ENCODE peak calls at places on chromosome 13, in eight cellular contexts. S is activated T-helper 1 cell treated with anti-CD3 and anti-CD28 coated beads, Interleukin-12 subunit alpha, Interleukin-12 subunit beta, Interleukin-2, Interleukin-4 antibody, amounts not matched to agents 30 ng/mL and 10 ng/mL and 1 ng/mL, durations not matched to agents 14 hours and 24 hours and 36 hours; L is neural crest cell; P is T-helper 2 cell; X is adipocyte; N is Ammon's horn; U is stimulated activated CD4-positive, alpha-beta T cell treated with anti-CD3 and anti-CD28 coated beads, Interleukin-2, amount 100 ng/mL, for 24 hours; M is NCI-H1092 treated with DMSO at 0.1 percent for 48 hours. V is an unnamed sample.

GRCh38 chr13:107835339-107836018 is 379.9 kb downstream of the LIG4 start:
- DNase-seq in L (no peak), M (no peak), U (no peak), P (no peak), S (no peak), N (no peak), X (peak; percentile 56), V (peak; percentile 98)

GRCh38 chr13:98202026-98202425 is 25.0 kb upstream of the RNF113B start:
- DNase-seq in U (no peak), L (peak; percentile 29), P (no peak), S (no peak), X (no peak), M (no peak), N (no peak), V (no peak)

GRCh38 chr13:102873653-102874052 is 27.8 kb downstream of the ERCC5 start:
- DNase-seq in U (no peak), X (no peak), M (no peak), S (no peak), L (no peak), P (no peak), N (no peak), V (no peak)

GRCh38 chr13:38664920-38665319 is 22.0 kb upstream of the FREM2 start:
- DNase-seq in X (no peak), P (no peak), U (no peak), L (no peak), M (no peak), N (no peak), S (no peak), V (no peak)

GRCh38 chr13:73924607-73925006 is 209.6 kb downstream of the KLF12 start:
- DNase-seq in N (no peak), X (no peak), U (no peak), M (no peak), S (no peak), P (no peak), L (no peak), V (no peak)

GRCh38 chr13:49400755-49401659 is 42.9 kb downstream of the CAB39L start:
- DNase-seq in N (peak; percentile 84), M (no peak), P (no peak), X (peak; percentile 70), L (no peak), U (no peak), S (no peak), V (peak; percentile 38)

GRCh38 chr13:75537401-75538365 is at the start of gene COMMD6:
- DNase-seq in X (peak; percentile 92), P (peak; percentile 31), L (peak; percentile 59), N (peak; percentile 92), M (peak; percentile 93), S (peak; percentile 60), U (peak; percentile 73), V (peak; percentile 90)

GRCh38 chr13:111492341-111492945 is 172.0 kb downstream of the TEX29 start:
- DNase-seq in S (no peak), U (no peak), X (no peak), P (no peak), L (no peak), M (no peak), N (no peak), V (no peak)

GRCh38 chr13:112743451-112744305 is 53.8 kb downstream of the ATP11A start:
- DNase-seq in M (no peak), N (no peak), S (no peak), P (no peak), X (no peak), L (no peak), U (no peak), V (no peak)

GRCh38 chr13:27982361-27982760 is 6.1 kb downstream of the URAD start:
- DNase-seq in L (no peak), U (no peak), M (no peak), S (no peak), X (no peak), N (no peak), P (no peak), V (no peak)